ENCODE peak calls at places on chromosomes 6 and 20, in six cellular contexts. One of them, this sample, is unnamed.

GRCh38 chr20:34999782-35000181 is 44.1 kb downstream of the MYH7B start:
- DNase-seq in heart right ventricle: no peak
- DNase-seq in stomach: no peak
- DNase-seq in cardiac muscle cell: no peak
- DNase-seq in lung: no peak
- DNase-seq in upper lobe of right lung: no peak
- DNase-seq in this sample: no peak

GRCh38 chr20:23413862-23414422 is 7.3 kb downstream of the NAPB start:
- DNase-seq in cardiac muscle cell: no peak
- DNase-seq in stomach: no peak
- DNase-seq in lung: no peak
- DNase-seq in heart right ventricle: no peak
- DNase-seq in upper lobe of right lung: no peak
- DNase-seq in this sample: no peak

GRCh38 chr20:63070301-63070625 is 63.5 kb upstream of the BHLHE23 start:
- DNase-seq in lung: no peak
- DNase-seq in heart right ventricle: no peak
- DNase-seq in upper lobe of right lung: no peak
- DNase-seq in stomach: no peak
- DNase-seq in cardiac muscle cell: no peak
- DNase-seq in this sample: no peak

GRCh38 chr6:105402090-105402980 is 547 bp downstream of the PREP start:
- DNase-seq in lung: no peak
- DNase-seq in cardiac muscle cell: peak; percentile 54
- DNase-seq in upper lobe of right lung: peak; percentile 62
- DNase-seq in heart right ventricle: peak; percentile 17
- DNase-seq in stomach: peak; percentile 36
- DNase-seq in this sample: no peak

GRCh38 chr6:157235600-157236039 is 87.7 kb downstream of the TMEM242 start:
- DNase-seq in heart right ventricle: peak; percentile 58
- DNase-seq in cardiac muscle cell: peak; percentile 67
- DNase-seq in stomach: peak; percentile 59
- DNase-seq in upper lobe of right lung: no peak
- DNase-seq in lung: no peak
- DNase-seq in this sample: no peak

GRCh38 chr6:47420394-47421371 is 56.9 kb upstream of the CD2AP start:
- DNase-seq in heart right ventricle: no peak
- DNase-seq in stomach: no peak
- DNase-seq in upper lobe of right lung: no peak
- DNase-seq in cardiac muscle cell: peak; percentile 52
- DNase-seq in lung: no peak
- DNase-seq in this sample: peak; percentile 43

GRCh38 chr6:16582437-16583150 is 178.7 kb downstream of the ATXN1 start:
- DNase-seq in upper lobe of right lung: no peak
- DNase-seq in lung: no peak
- DNase-seq in cardiac muscle cell: no peak
- DNase-seq in heart right ventricle: no peak
- DNase-seq in stomach: no peak
- DNase-seq in this sample: no peak

GRCh38 chr20:63363981-63364536 is 2.9 kb upstream of the CHRNA4 start:
- DNase-seq in upper lobe of right lung: no peak
- DNase-seq in stomach: no peak
- DNase-seq in lung: no peak
- DNase-seq in heart right ventricle: peak; percentile 3
- DNase-seq in cardiac muscle cell: no peak
- DNase-seq in this sample: no peak

GRCh38 chr6:128600397-128600951 is 80.1 kb upstream of the PTPRK start:
- DNase-seq in upper lobe of right lung: no peak
- DNase-seq in heart right ventricle: no peak
- DNase-seq in stomach: no peak
- DNase-seq in lung: no peak
- DNase-seq in cardiac muscle cell: peak; percentile 93
- DNase-seq in this sample: peak; percentile 78

GRCh38 chr6:137892271-137892708 is 25.2 kb downstream of the TNFAIP3 start:
- DNase-seq in cardiac muscle cell: peak; percentile 54
- DNase-seq in lung: no peak
- DNase-seq in heart right ventricle: no peak
- DNase-seq in stomach: no peak
- DNase-seq in upper lobe of right lung: no peak
- DNase-seq in this sample: no peak

GRCh38 chr6:106452628-106453027 is 92.1 kb downstream of the CRYBG1 start:
- DNase-seq in stomach: no peak
- DNase-seq in heart right ventricle: no peak
- DNase-seq in cardiac muscle cell: no peak
- DNase-seq in upper lobe of right lung: no peak
- DNase-seq in lung: no peak
- DNase-seq in this sample: no peak

GRCh38 chr6:71473908-71474307 is 185.3 kb downstream of the OGFRL1 start:
- DNase-seq in heart right ventricle: peak; percentile 11
- DNase-seq in lung: peak; percentile 82
- DNase-seq in stomach: no peak
- DNase-seq in cardiac muscle cell: peak; percentile 94
- DNase-seq in upper lobe of right lung: peak; percentile 69
- DNase-seq in this sample: no peak

DNA sequence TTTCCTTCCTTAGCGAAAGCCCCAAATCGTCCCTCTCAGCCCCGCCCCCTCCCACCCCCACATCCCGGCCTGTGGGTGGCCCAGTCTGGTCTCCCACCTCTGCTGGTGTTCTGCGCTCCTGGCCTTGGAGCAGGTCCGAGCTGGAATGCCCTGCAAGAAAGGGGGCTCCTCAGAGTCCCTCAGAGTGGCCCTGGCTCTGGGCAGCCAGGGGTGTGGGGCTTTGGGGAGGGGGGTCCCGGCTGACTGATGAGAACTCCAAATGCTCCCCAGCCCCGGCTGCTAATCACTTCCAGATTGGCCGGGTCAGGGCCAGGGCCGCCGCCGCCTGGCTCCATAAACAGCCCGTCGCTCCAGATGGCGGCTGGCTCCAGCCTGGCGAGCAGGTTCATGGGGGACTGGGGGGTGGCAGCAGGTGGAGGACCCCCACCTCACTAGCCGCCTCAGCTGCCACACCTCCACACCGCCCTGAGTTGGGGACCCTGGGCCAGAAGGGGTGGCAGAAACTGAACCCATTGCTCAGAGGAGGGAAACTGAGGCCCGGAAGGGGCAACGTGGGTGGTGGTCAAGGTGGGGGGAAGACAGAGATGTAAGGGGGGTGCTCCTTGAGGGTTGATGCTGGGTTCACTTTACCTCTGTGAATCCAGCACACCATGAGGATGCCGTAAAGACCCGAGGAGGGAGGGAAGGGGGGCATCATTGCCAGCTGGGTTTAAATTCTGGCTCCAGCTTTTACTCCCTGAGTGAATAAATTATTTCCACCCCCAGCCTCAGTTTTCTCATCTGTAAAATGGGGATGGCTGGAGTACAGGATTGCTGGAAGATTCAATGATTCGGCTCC is 59.8 kb downstream of the UBE2V1 start:
- DNase-seq in stomach: no peak
- DNase-seq in upper lobe of right lung: no peak
- DNase-seq in cardiac muscle cell: no peak
- DNase-seq in lung: no peak
- DNase-seq in heart right ventricle: no peak
- DNase-seq in this sample: no peak
- H3K4me1 ChIP-seq in stomach: peaks cover 37% of the 10 kb centered on the region
- H3K4me1 ChIP-seq in upper lobe of right lung: peaks cover 5% of the 10 kb centered on the region
- H3K4me1 ChIP-seq in cardiac muscle cell: no peaks in the 10 kb centered on the region
- H3K4me1 ChIP-seq in lung: peaks cover 4% of the 10 kb centered on the region
- H3K4me1 ChIP-seq in heart right ventricle: peaks cover 38% of the 10 kb centered on the region
- H3K4me1 ChIP-seq in this sample: no peaks in the 10 kb centered on the region

GRCh38 chr6:125346926-125347563 is 45.3 kb upstream of the HDDC2 start:
- DNase-seq in heart right ventricle: no peak
- DNase-seq in stomach: no peak
- DNase-seq in upper lobe of right lung: no peak
- DNase-seq in lung: no peak
- DNase-seq in cardiac muscle cell: no peak
- DNase-seq in this sample: no peak
- H3K4me3 ChIP-seq in heart right ventricle: no peak overlapping the region
- H3K4me3 ChIP-seq in stomach: no peak overlapping the region
- H3K4me3 ChIP-seq in upper lobe of right lung: no peak overlapping the region
- H3K4me3 ChIP-seq in lung: no peak overlapping the region
- H3K4me3 ChIP-seq in cardiac muscle cell: no peak overlapping the region
- H3K4me3 ChIP-seq in this sample: no peak overlapping the region

GRCh38 chr6:15522427-15522826 is 140.4 kb downstream of the DTNBP1 start:
- DNase-seq in heart right ventricle: no peak
- DNase-seq in lung: no peak
- DNase-seq in cardiac muscle cell: no peak
- DNase-seq in stomach: no peak
- DNase-seq in upper lobe of right lung: peak; percentile 43
- DNase-seq in this sample: no peak

GRCh38 chr6:15522026-15522425 is 140.8 kb downstream of the DTNBP1 start:
- DNase-seq in stomach: no peak
- DNase-seq in upper lobe of right lung: peak; percentile 48
- DNase-seq in lung: no peak
- DNase-seq in cardiac muscle cell: no peak
- DNase-seq in heart right ventricle: no peak
- DNase-seq in this sample: no peak

GRCh38 chr6:15519681-15520080 is 143.1 kb downstream of the DTNBP1 start:
- DNase-seq in cardiac muscle cell: no peak
- DNase-seq in upper lobe of right lung: peak; percentile 51
- DNase-seq in stomach: no peak
- DNase-seq in lung: no peak
- DNase-seq in heart right ventricle: no peak
- DNase-seq in this sample: no peak

GRCh38 chr6:15521516-15521915 is 141.3 kb downstream of the DTNBP1 start:
- DNase-seq in heart right ventricle: no peak
- DNase-seq in lung: no peak
- DNase-seq in stomach: no peak
- DNase-seq in upper lobe of right lung: no peak
- DNase-seq in cardiac muscle cell: no peak
- DNase-seq in this sample: no peak

DNA sequence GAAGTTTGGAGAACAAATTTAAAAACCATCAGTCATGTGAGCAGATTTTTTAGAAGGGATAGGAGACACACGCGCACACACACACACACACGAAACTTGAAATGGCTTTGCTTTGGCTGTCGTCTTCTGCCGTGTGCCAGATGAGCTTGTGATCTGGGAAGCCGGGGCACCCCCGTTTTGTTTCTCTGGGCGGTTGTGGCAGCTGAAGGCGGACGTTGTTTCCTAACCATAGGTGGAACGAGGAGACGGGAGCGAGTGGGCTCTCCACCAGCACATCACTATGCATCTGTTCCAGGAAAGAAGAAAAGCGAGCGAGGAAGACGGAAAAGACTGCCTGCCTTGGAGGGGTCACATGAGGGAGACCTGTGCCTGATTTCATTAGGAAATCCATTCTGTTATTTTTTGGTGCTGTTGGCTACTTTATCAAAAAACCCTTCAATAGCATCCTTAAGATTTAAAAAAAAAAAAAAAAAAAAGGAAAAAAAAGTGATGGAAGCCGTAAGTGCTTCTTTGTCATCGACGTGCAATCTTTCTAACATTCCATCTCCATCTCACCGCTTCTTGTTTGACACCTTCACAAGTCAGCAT is 142.1 kb downstream of the DTNBP1 start:
- DNase-seq in upper lobe of right lung: peak; percentile 36
- DNase-seq in lung: no peak
- DNase-seq in stomach: no peak
- DNase-seq in heart right ventricle: no peak
- DNase-seq in cardiac muscle cell: no peak
- DNase-seq in this sample: no peak
- TF ChIP-seq CTCF in upper lobe of right lung: no peak
- TF ChIP-seq CTCF in lung: no peak
- TF ChIP-seq CTCF in stomach: no peak
- TF ChIP-seq CTCF in heart right ventricle: no peak
- TF ChIP-seq CTCF in cardiac muscle cell: no peak
- TF ChIP-seq CTCF in this sample: no peak

GRCh38 chr6:111779660-111780059 is 93.6 kb downstream of the FYN start:
- DNase-seq in cardiac muscle cell: no peak
- DNase-seq in upper lobe of right lung: no peak
- DNase-seq in heart right ventricle: no peak
- DNase-seq in stomach: no peak
- DNase-seq in lung: no peak
- DNase-seq in this sample: no peak

GRCh38 chr6:111779031-111779430 is 94.2 kb downstream of the FYN start:
- DNase-seq in lung: no peak
- DNase-seq in cardiac muscle cell: no peak
- DNase-seq in heart right ventricle: no peak
- DNase-seq in stomach: no peak
- DNase-seq in upper lobe of right lung: no peak
- DNase-seq in this sample: no peak

GRCh38 chr6:111782161-111782809 is 91.0 kb downstream of the FYN start:
- DNase-seq in heart right ventricle: no peak
- DNase-seq in stomach: no peak
- DNase-seq in cardiac muscle cell: no peak
- DNase-seq in upper lobe of right lung: no peak
- DNase-seq in lung: no peak
- DNase-seq in this sample: no peak

GRCh38 chr6:111782887-111783286 is 90.4 kb downstream of the FYN start:
- DNase-seq in lung: no peak
- DNase-seq in heart right ventricle: no peak
- DNase-seq in stomach: no peak
- DNase-seq in upper lobe of right lung: no peak
- DNase-seq in cardiac muscle cell: no peak
- DNase-seq in this sample: no peak

GRCh38 chr6:111781055-111781708 is 92.1 kb downstream of the FYN start:
- DNase-seq in cardiac muscle cell: peak; percentile 81
- DNase-seq in heart right ventricle: no peak
- DNase-seq in lung: no peak
- DNase-seq in upper lobe of right lung: no peak
- DNase-seq in stomach: no peak
- DNase-seq in this sample: no peak
- H3K4me1 ChIP-seq in cardiac muscle cell: peaks cover 3% of the 10 kb centered on the region
- H3K4me1 ChIP-seq in heart right ventricle: peaks cover 77% of the 10 kb centered on the region
- H3K4me1 ChIP-seq in lung: peaks cover 18% of the 10 kb centered on the region
- H3K4me1 ChIP-seq in upper lobe of right lung: peaks cover 13% of the 10 kb centered on the region
- H3K4me1 ChIP-seq in stomach: peaks cover 64% of the 10 kb centered on the region
- H3K4me1 ChIP-seq in this sample: no peaks in the 10 kb centered on the region